ENCODE peak calls at places on chromosomes 7 and 10, in six cellular contexts. X is HCT116, J is neural progenitor cell, V is adipocyte, P is adrenal gland, I is suprapubic skin. H is an unnamed sample. For H3K4me1, the result is how much of the 10 kb centered on the place peaks cover.

GRCh38 chr7:100655908-100656674 is at the start of gene ACTL6B:
- DNase-seq in X (no peak), J (peak), V (peak), P (peak), I (no peak), H (peak)

GRCh38 chr10:126979311-126979710 is 74.1 kb downstream of the DOCK1 start:
- DNase-seq in X (no peak), J (no peak), V (no peak), P (no peak), I (no peak), H (no peak)

GRCh38 chr7:140197218-140197890 is 20.6 kb upstream of the KDM7A start:
- DNase-seq in X (no peak), J (no peak), V (no peak), P (no peak), I (no peak), H (no peak)

GRCh38 chr7:88184848-88185304 is 35.0 kb downstream of the SRI start:
- DNase-seq in X (no peak), J (no peak), V (peak), P (peak), I (no peak), H (no peak)

GRCh38 chr7:82122290-82122689 is 321.3 kb downstream of the CACNA2D1 start:
- DNase-seq in X (no peak), J (peak), V (no peak), P (no peak), I (no peak), H (no peak)

GRCh38 chr7:22470981-22471380 is 29.0 kb downstream of the STEAP1B start:
- DNase-seq in X (no peak), J (no peak), V (no peak), P (no peak), I (no peak), H (no peak)

GRCh38 chr10:3085785-3086567 is 18.6 kb downstream of the PFKP start:
- DNase-seq in X (no peak), J (no peak), V (no peak), P (no peak), I (peak), H (no peak)

GRCh38 chr10:22341936-22342222 is 3.4 kb upstream of the SPAG6 start:
- DNase-seq in X (no peak), J (no peak), V (no peak), P (no peak), I (no peak), H (no peak)

GRCh38 chr7:39527951-39528350 is 38.3 kb upstream of the YAE1 start:
- DNase-seq in X (no peak), J (no peak), V (no peak), P (no peak), I (no peak), H (no peak)

GRCh38 chr10:11026761-11027160 is 9.1 kb downstream of the CELF2 start:
- DNase-seq in X (no peak), J (no peak), V (no peak), P (no peak), I (no peak), H (no peak)

GRCh38 chr10:55668326-55668922 is 692.6 kb downstream of the ZWINT start:
- DNase-seq in X (no peak), J (peak), V (no peak), P (peak), I (no peak), H (no peak)

GRCh38 chr7:130881091-130881798 is 147.2 kb upstream of the KLF14 start:
- DNase-seq in X (no peak), J (no peak), V (no peak), P (no peak), I (no peak), H (no peak)

GRCh38 chr7:30241767-30242166 is 42.6 kb upstream of the ZNRF2 start:
- DNase-seq in X (no peak), J (no peak), V (no peak), P (no peak), I (no peak), H (no peak)

GRCh38 chr7:30472771-30473392 is 5.7 kb downstream of the NOD1 start:
- DNase-seq in X (no peak), J (no peak), V (peak), P (no peak), I (no peak), H (no peak)

GRCh38 chr10:101777857-101778145 is 1.9 kb upstream of the FGF8 start:
- DNase-seq in X (no peak), J (no peak), V (no peak), P (no peak), I (no peak), H (no peak)

GRCh38 chr7:106031271-106032029 is 68.4 kb downstream of the CDHR3 start:
- DNase-seq in X (no peak), J (no peak), V (no peak), P (no peak), I (no peak), H (no peak)

GRCh38 chr7:65946895-65947294 is 35.1 kb downstream of the GUSB start:
- DNase-seq in X (no peak), J (no peak), V (peak), P (peak), I (no peak), H (no peak)

GRCh38 chr10:52609071-52609470 is 163.5 kb downstream of the MBL2 start:
- DNase-seq in X (no peak), J (no peak), V (no peak), P (no peak), I (no peak), H (no peak)

GRCh38 chr7:5183155-5183554 is 6.9 kb upstream of the WIPI2 start:
- DNase-seq in X (no peak), J (no peak), V (no peak), P (no peak), I (no peak), H (no peak)

GRCh38 chr7:77427996-77428603 is 12.0 kb upstream of the GSAP start:
- DNase-seq in X (no peak), J (peak), V (no peak), P (peak), I (no peak), H (no peak)

GRCh38 chr10:70762441-70763177 is 22.6 kb downstream of the TBATA start:
- DNase-seq in X (no peak), J (no peak), V (no peak), P (no peak), I (peak), H (no peak)

GRCh38 chr7:50446542-50446960 is 3.6 kb downstream of the FIGNL1 start:
- DNase-seq in X (peak), J (no peak), V (no peak), P (no peak), I (no peak), H (no peak)

GRCh38 chr7:140033036-140033435 is 29.7 kb downstream of the PARP12 start:
- DNase-seq in X (no peak), J (no peak), V (peak), P (no peak), I (no peak), H (no peak)

GRCh38 chr7:123537026-123537642 is 2.7 kb upstream of the IQUB start:
- DNase-seq in X (no peak), J (no peak), V (peak), P (no peak), I (no peak), H (no peak)

GRCh38 chr7:107254398-107254985 is 85.7 kb downstream of the HBP1 start:
- DNase-seq in X (no peak), J (no peak), V (no peak), P (no peak), I (no peak), H (no peak)

GRCh38 chr7:55565693-55566092 is 6.6 kb downstream of the VOPP1 start:
- DNase-seq in X (peak), J (no peak), V (no peak), P (no peak), I (no peak), H (no peak)

GRCh38 chr7:134351424-134351823 is 34.7 kb upstream of the SLC35B4 start:
- DNase-seq in X (no peak), J (no peak), V (no peak), P (no peak), I (no peak), H (no peak)

GRCh38 chr10:30383366-30383765 is 34.3 kb upstream of the MTPAP start:
- DNase-seq in X (no peak), J (no peak), V (peak), P (peak), I (no peak), H (no peak)

GRCh38 chr10:116888380-116889055 is 39.2 kb downstream of the ENO4 start:
- DNase-seq in X (peak), J (no peak), V (peak), P (peak), I (peak), H (peak)

GRCh38 chr10:133070402-133070801 is 17.3 kb upstream of the ADGRA1 start:
- DNase-seq in X (no peak), J (no peak), V (no peak), P (no peak), I (no peak), H (no peak)
- H3K4me1 ChIP-seq in X (under half), J (under half), V (under half), P (under half), I (under half), H (under half)

GRCh38 chr10:118042827-118043242 is 3.9 kb downstream of the RAB11FIP2 start:
- DNase-seq in X (no peak), J (no peak), V (no peak), P (no peak), I (no peak), H (no peak)

GRCh38 chr10:118041316-118041715 is 5.4 kb downstream of the RAB11FIP2 start:
- DNase-seq in X (no peak), J (no peak), V (peak), P (no peak), I (no peak), H (no peak)

GRCh38 chr10:118045154-118045841 is 1.4 kb downstream of the RAB11FIP2 start:
- DNase-seq in X (no peak), J (no peak), V (no peak), P (no peak), I (no peak), H (no peak)

GRCh38 chr10:118045842-118046490 is 775 bp downstream of the RAB11FIP2 start:
- DNase-seq in X (peak), J (no peak), V (peak), P (peak), I (peak), H (peak)

DNA sequence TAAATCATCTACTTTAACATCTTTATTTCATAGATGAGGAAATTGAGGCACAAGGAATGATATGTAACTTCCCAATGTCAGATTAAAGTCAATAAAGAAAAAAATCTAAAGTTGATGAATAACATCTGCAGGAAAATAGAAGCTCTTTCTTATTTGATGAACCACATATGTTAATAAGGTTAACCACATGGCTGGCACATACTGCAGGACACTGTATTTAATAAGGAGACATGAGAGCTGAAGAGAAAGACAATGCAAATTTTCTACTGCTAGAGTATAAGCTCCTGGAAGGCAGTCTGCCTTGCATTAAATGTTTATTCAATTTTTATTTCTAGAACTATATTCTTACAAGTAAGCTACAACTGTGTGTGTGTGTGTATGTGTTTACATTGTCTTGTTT is 4.4 kb downstream of the RAB11FIP2 start:
- DNase-seq in X (no peak), J (no peak), V (no peak), P (no peak), I (no peak), H (no peak)
- H3K4me1 ChIP-seq in X (under half), J (under half), V (half or more), P (half or more), I (under half), H (under half)

GRCh38 chr7:16814987-16815386 is 10.2 kb upstream of the AGR2 start:
- DNase-seq in X (no peak), J (no peak), V (no peak), P (no peak), I (no peak), H (peak)

GRCh38 chr7:16817536-16817935 is 12.7 kb upstream of the AGR2 start:
- DNase-seq in X (no peak), J (no peak), V (peak), P (no peak), I (no peak), H (no peak)

GRCh38 chr7:16818732-16819131 is 13.9 kb upstream of the AGR2 start:
- DNase-seq in X (no peak), J (no peak), V (no peak), P (no peak), I (no peak), H (no peak)

GRCh38 chr7:16813232-16813616 is 8.4 kb upstream of the AGR2 start:
- DNase-seq in X (no peak), J (no peak), V (no peak), P (peak), I (no peak), H (no peak)

GRCh38 chr7:16816820-16817219 is 12.0 kb upstream of the AGR2 start:
- DNase-seq in X (no peak), J (no peak), V (no peak), P (no peak), I (no peak), H (no peak)
- H3K4me1 ChIP-seq in X (under half), J (under half), V (under half), P (under half), I (under half), H (under half)

DNA sequence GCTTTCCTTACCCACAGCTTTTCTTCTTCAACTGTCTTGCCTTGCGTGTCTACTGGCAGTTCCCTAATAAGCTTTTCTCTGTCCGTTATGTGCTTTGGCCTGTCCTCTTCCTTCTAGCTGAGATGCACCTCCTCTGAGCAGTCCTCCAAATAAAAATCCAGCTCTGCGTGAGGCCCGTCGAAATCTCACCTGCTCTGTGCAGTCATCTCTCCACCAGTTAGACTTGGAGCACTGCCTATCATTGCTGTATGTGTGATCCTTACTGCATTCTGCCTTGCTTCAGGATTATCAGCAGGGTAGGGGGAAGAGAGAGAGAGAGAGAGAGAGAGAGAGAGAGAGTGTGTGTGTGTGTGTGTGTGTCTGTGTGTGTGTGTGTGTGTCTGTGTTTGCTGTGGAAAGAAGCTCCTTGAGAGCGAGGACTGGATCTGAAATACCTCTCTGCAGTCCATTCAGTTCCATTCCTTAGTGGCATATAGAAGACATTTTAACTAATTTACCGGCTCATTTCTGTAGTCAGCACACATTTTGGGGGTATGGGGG is 129.4 kb downstream of the CCNY start:
- DNase-seq in X (no peak), J (no peak), V (no peak), P (no peak), I (no peak), H (no peak)
- H3K4me1 ChIP-seq in X (under half), J (half or more), V (under half), P (half or more), I (under half), H (under half)

GRCh38 chr10:34789993-34790506 is 25.0 kb downstream of the PARD3 start:
- DNase-seq in X (no peak), J (no peak), V (no peak), P (no peak), I (no peak), H (peak)
- H3K4me1 ChIP-seq in X (under half), J (under half), V (under half), P (under half), I (under half), H (under half)

DNA sequence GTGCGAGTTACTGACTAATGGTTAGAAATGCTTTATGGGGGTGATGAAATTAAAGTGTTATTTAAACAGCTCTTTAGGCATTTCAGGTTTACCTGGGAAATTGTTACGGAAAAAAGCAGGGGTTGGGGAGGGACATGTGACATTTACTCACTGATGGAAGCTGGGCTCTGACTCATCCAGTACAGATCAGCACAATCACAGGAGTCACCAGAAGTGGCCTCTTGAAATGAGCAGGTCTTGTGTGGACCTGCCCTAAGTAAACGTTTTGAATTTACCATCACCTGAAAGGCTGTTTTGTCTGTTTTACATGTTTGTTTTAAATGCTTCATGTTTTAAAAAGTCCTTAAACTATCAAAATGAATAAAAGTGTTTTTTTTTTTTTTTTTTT is 2.3 kb downstream of the GLRX3 start:
- DNase-seq in X (peak), J (no peak), V (peak), P (peak), I (no peak), H (no peak)
- H3K4me1 ChIP-seq in X (under half), J (under half), V (under half), P (under half), I (half or more), H (under half)

DNA sequence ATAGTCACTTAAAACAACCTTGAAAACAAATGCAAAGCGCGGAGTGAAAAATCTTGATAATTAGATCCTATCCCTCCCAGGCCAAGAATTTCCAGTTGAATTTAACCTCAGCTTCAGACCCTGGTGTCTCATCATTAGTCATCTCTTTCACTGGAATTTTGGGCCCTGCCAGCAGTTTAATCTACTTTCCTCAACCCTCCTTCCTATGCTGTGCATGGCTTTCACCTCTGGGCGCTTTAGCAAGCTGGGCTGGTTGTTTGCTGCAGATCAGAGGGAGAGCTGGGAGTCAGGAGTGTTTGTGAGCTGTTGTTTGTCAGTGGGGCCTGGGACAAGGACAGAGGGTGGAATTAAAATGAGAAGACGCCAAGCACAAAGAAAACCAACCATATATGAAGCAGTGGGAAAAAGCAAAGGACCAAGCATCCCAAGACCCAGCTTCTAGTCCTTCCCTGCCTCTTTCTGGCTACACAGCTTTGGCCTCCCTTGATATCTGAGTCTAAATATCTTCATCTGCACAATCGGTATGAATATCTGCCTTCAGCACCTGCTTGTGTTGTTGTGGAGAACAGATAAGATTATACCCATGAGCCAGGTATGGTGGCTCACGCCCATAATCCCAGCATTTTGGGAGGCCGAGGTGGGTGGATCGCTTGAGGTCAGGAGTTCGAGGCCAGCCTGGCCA is 13.5 kb downstream of the MYOF start:
- DNase-seq in X (peak), J (no peak), V (peak), P (peak), I (no peak), H (no peak)
- H3K4me1 ChIP-seq in X (half or more), J (under half), V (half or more), P (half or more), I (half or more), H (under half)

H was measured in colonic mucosa.